ENCODE peak calls at places on chromosome 11, in ten cellular contexts. Q, G, V, Y, X, E, A, P, F and T are unnamed samples.
A peak's percentile ranks its signal among the peaks of the same experiment; 100 is the strongest.

GRCh38 chr11:8814923-8815240 is 96.1 kb upstream of the AKIP1 start:
- DNase-seq in Q (no peak), G (no peak), V (no peak), Y (no peak), X (no peak), E (no peak), A (no peak), P (no peak), F (no peak), T (no peak)

GRCh38 chr11:134207538-134208239 is 16.1 kb downstream of the NCAPD3 start:
- DNase-seq in Q (peak; percentile 29), G (no peak), V (no peak), Y (no peak), X (peak; percentile 45), E (no peak), A (peak; percentile 54), P (no peak), F (peak; percentile 22), T (no peak)

GRCh38 chr11:64571410-64572091 is 19.5 kb upstream of the SLC22A12 start:
- DNase-seq in Q (no peak), G (no peak), V (no peak), Y (no peak), X (no peak), E (no peak), A (no peak), P (no peak), F (peak; percentile 43), T (no peak)

GRCh38 chr11:118915941-118916841 is 9.5 kb downstream of the BCL9L start:
- DNase-seq in Q (peak; percentile 32), G (no peak), V (no peak), Y (no peak), X (no peak), E (no peak), A (no peak), P (no peak), F (no peak), T (no peak)

GRCh38 chr11:118643142-118643994 is 36.0 kb downstream of the PHLDB1 start:
- DNase-seq in Q (peak; percentile 60), G (no peak), V (no peak), Y (no peak), X (no peak), E (no peak), A (no peak), P (no peak), F (no peak), T (no peak)

GRCh38 chr11:92976681-92977080 is 7.2 kb downstream of the MTNR1B start:
- DNase-seq in Q (no peak), G (no peak), V (no peak), Y (no peak), X (no peak), E (no peak), A (no peak), P (no peak), F (no peak), T (no peak)

GRCh38 chr11:129965248-129965647 is 37.4 kb downstream of the PRDM10 start:
- DNase-seq in Q (no peak), G (no peak), V (no peak), Y (no peak), X (no peak), E (no peak), A (no peak), P (no peak), F (no peak), T (no peak)

GRCh38 chr11:46330154-46330886 is 16.9 kb upstream of the DGKZ start:
- DNase-seq in Q (no peak), G (no peak), V (no peak), Y (no peak), X (peak; percentile 25), E (no peak), A (no peak), P (no peak), F (no peak), T (no peak)

GRCh38 chr11:33842236-33842915 is 49.5 kb downstream of the LMO2 start:
- DNase-seq in Q (no peak), G (no peak), V (no peak), Y (no peak), X (no peak), E (no peak), A (no peak), P (no peak), F (no peak), T (no peak)

GRCh38 chr11:69854719-69855118 is 35.5 kb upstream of the FGF3 start:
- DNase-seq in Q (no peak), G (no peak), V (no peak), Y (peak; percentile 48), X (peak; percentile 29), E (no peak), A (no peak), P (no peak), F (peak; percentile 16), T (no peak)

GRCh38 chr11:82980292-82980691 is 78.8 kb downstream of the DDIAS start:
- DNase-seq in Q (no peak), G (peak; percentile 76), V (peak; percentile 36), Y (peak; percentile 58), X (peak; percentile 89), E (peak; percentile 67), A (no peak), P (peak; percentile 45), F (peak; percentile 67), T (peak; percentile 70)

GRCh38 chr11:66619080-66619554 is 2.7 kb downstream of the RBM14 start:
- DNase-seq in Q (no peak), G (no peak), V (no peak), Y (no peak), X (peak; percentile 85), E (no peak), A (no peak), P (no peak), F (peak; percentile 79), T (no peak)

GRCh38 chr11:66289548-66290331 is 797 bp upstream of the YIF1A start:
- DNase-seq in Q (peak; percentile 72), G (peak; percentile 24), V (peak; percentile 72), Y (no peak), X (no peak), E (no peak), A (no peak), P (peak; percentile 33), F (no peak), T (no peak)

GRCh38 chr11:17611503-17612220 is 64.6 kb downstream of the OTOG start:
- DNase-seq in Q (no peak), G (no peak), V (no peak), Y (no peak), X (no peak), E (no peak), A (no peak), P (no peak), F (no peak), T (no peak)

GRCh38 chr11:79626135-79626748 is 185.4 kb upstream of the TENM4 start:
- DNase-seq in Q (no peak), G (no peak), V (no peak), Y (no peak), X (no peak), E (peak; percentile 52), A (no peak), P (peak; percentile 0), F (no peak), T (peak; percentile 2)
- TF ChIP-seq CTCF in Q (no peak), G (no peak), V (no peak), Y (no peak), X (no peak), E (no peak), A (no peak), P (no peak), F (no peak), T (no peak)

DNA sequence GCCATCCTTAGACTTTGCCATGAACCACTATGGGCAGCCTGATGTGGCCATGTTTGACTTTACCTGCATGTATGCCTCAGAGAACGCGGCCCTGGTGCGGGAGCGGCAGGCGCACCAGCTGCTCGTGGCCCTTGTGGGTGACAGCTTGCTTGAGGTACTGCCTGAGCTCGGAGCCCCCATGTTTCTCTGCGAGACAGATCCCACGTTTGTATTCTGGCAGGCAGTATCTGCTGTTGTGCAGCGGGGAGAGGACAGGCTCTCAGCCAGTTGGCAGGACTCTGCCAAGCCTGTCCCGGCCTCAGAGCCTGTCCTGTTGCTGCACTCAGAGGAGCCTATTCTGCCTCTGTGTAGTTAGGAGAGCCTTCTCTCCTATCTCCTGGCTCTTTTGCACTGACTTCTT is 109.9 kb downstream of the MICAL2 start:
- DNase-seq in Q (peak; percentile 58), G (no peak), V (no peak), Y (no peak), X (no peak), E (no peak), A (peak; percentile 86), P (no peak), F (peak; percentile 74), T (no peak)
- H3K4me3 ChIP-seq in Q (no peak overlapping the region), G (no peak overlapping the region), V (no peak overlapping the region), Y (no peak overlapping the region), X (no peak overlapping the region), E (no peak overlapping the region), A (no peak overlapping the region), P (no peak overlapping the region), F (no peak overlapping the region), T (no peak overlapping the region)

DNA sequence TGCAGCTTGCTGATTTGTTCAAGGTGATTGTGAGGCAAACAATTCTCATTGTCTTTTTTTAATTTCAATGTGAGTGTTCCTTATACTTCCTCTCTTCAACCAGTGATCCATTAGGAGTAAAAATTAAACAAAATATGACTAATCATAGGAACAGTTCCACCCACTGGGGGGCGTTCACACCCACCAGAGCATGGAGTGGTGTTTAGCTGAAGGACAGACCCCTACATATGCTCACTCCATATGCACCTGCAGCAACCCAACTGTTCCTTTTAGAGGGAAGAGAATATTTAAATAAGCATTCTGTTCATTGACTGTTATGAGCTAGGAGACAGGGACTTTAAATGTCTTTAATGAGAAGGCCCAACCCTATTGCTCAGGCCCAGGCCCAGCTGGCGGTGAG is 78.7 kb upstream of the DRD2 start:
- DNase-seq in Q (no peak), G (no peak), V (no peak), Y (no peak), X (no peak), E (no peak), A (no peak), P (no peak), F (no peak), T (no peak)
- TF ChIP-seq CTCF in Q (no peak), G (peak; percentile 33), V (no peak), Y (peak; percentile 17), X (peak; percentile 22), E (no peak), A (no peak), P (no peak), F (no peak), T (no peak)

GRCh38 chr11:62430350-62430749 is 11.5 kb downstream of the SCGB1A1 start:
- DNase-seq in Q (no peak), G (no peak), V (no peak), Y (no peak), X (no peak), E (no peak), A (no peak), P (no peak), F (peak; percentile 53), T (no peak)

GRCh38 chr11:62423012-62423411 is 4.2 kb downstream of the SCGB1A1 start:
- DNase-seq in Q (no peak), G (no peak), V (no peak), Y (no peak), X (no peak), E (no peak), A (no peak), P (no peak), F (no peak), T (no peak)

GRCh38 chr11:62428871-62429601 is 10.2 kb downstream of the SCGB1A1 start:
- DNase-seq in Q (no peak), G (no peak), V (no peak), Y (no peak), X (no peak), E (no peak), A (no peak), P (no peak), F (peak; percentile 44), T (no peak)

GRCh38 chr11:62431171-62431895 is 12.5 kb downstream of the SCGB1A1 start:
- DNase-seq in Q (no peak), G (no peak), V (peak; percentile 69), Y (no peak), X (peak; percentile 79), E (no peak), A (no peak), P (peak; percentile 87), F (peak; percentile 84), T (peak; percentile 72)

GRCh38 chr11:62427630-62428233 is 8.9 kb downstream of the SCGB1A1 start:
- DNase-seq in Q (no peak), G (no peak), V (no peak), Y (no peak), X (peak; percentile 64), E (no peak), A (no peak), P (no peak), F (peak; percentile 57), T (peak; percentile 23)
- H3K4me3 ChIP-seq in Q (no peak overlapping the region), G (no peak overlapping the region), V (no peak overlapping the region), Y (no peak overlapping the region), X (no peak overlapping the region), E (no peak overlapping the region), A (no peak overlapping the region), P (no peak overlapping the region), F (no peak overlapping the region), T (no peak overlapping the region)